ENCODE peak calls at places on chromosomes 16 and 17, in five cellular contexts. U is caudate nucleus, N is GOT3, X is nephron progenitor cell, Q is astrocyte of the hippocampus. E is an unnamed sample.

GRCh38 chr16:65547799-65548446 is 426.1 kb upstream of the CDH11 start:
- DNase-seq in U (no peak), N (peak), X (no peak), Q (peak), E (peak)

GRCh38 chr17:62724398-62725146 is 83.5 kb downstream of the MARCHF10 start:
- DNase-seq in U (peak), N (no peak), X (no peak), Q (peak), E (no peak)

GRCh38 chr16:793414-793813 is 5.0 kb downstream of the CHTF18 start:
- DNase-seq in U (no peak), N (no peak), X (no peak), Q (no peak), E (no peak)

GRCh38 chr16:49455181-49455990 is 81.8 kb downstream of the C16orf78 start:
- DNase-seq in U (no peak), N (no peak), X (no peak), Q (no peak), E (no peak)

GRCh38 chr17:42310281-42311156 is 22.2 kb downstream of the STAT5A start:
- DNase-seq in U (no peak), N (no peak), X (no peak), Q (no peak), E (no peak)

GRCh38 chr16:72216767-72217166 is 44.8 kb upstream of the PMFBP1 start:
- DNase-seq in U (no peak), N (no peak), X (no peak), Q (no peak), E (no peak)

GRCh38 chr17:51251010-51251409 is 8.8 kb downstream of the MBTD1 start:
- DNase-seq in U (no peak), N (no peak), X (no peak), Q (no peak), E (no peak)

GRCh38 chr16:83928341-83929055 is 24.5 kb upstream of the OSGIN1 start:
- DNase-seq in U (no peak), N (peak), X (no peak), Q (peak), E (no peak)

GRCh38 chr16:86305440-86305839 is 204.9 kb upstream of the FOXF1 start:
- DNase-seq in U (no peak), N (no peak), X (no peak), Q (no peak), E (no peak)

GRCh38 chr16:57611184-57611583 is 17.2 kb upstream of the ADGRG1 start:
- DNase-seq in U (no peak), N (no peak), X (no peak), Q (no peak), E (no peak)

GRCh38 chr17:66548158-66548557 is 245.7 kb downstream of the PRKCA start:
- DNase-seq in U (no peak), N (no peak), X (no peak), Q (no peak), E (no peak)

GRCh38 chr16:85914423-85914794 is 15.4 kb downstream of the IRF8 start:
- DNase-seq in U (no peak), N (no peak), X (no peak), Q (no peak), E (no peak)

GRCh38 chr16:86219655-86220445 is 290.5 kb upstream of the FOXF1 start:
- DNase-seq in U (no peak), N (no peak), X (no peak), Q (no peak), E (no peak)

GRCh38 chr17:35404360-35404759 is 27.9 kb downstream of the SLFN12 start:
- DNase-seq in U (no peak), N (no peak), X (no peak), Q (no peak), E (no peak)

GRCh38 chr16:85149776-85150175 is 37.5 kb upstream of the CIBAR2 start:
- DNase-seq in U (peak), N (no peak), X (no peak), Q (peak), E (peak)

GRCh38 chr17:67441052-67441738 is 64.1 kb downstream of the PITPNC1 start:
- DNase-seq in U (no peak), N (no peak), X (no peak), Q (peak), E (peak)

GRCh38 chr16:27795992-27796614 is 246.2 kb downstream of the KATNIP start:
- DNase-seq in U (no peak), N (no peak), X (peak), Q (peak), E (no peak)

GRCh38 chr17:41917957-41918391 is 777 bp downstream of the ACLY start:
- DNase-seq in U (no peak), N (no peak), X (peak), Q (peak), E (peak)